ENCODE peak calls at places on chromosomes 6 and 20, in seven cellular contexts. One of them, this sample, is unnamed.

GRCh38 chr20:17615645-17616479 is 46.0 kb downstream of the DSTN start:
- DNase-seq in NB4: peak
- DNase-seq in cardiac muscle cell: no peak
- DNase-seq in esophagus squamous epithelium: no peak
- DNase-seq in epithelial cell of esophagus: no peak
- DNase-seq in testis: peak
- DNase-seq in fibroblast of lung: no peak
- DNase-seq in this sample: no peak

GRCh38 chr6:19394051-19394450 is 443.1 kb upstream of the ID4 start:
- DNase-seq in NB4: no peak
- DNase-seq in cardiac muscle cell: no peak
- DNase-seq in esophagus squamous epithelium: no peak
- DNase-seq in epithelial cell of esophagus: no peak
- DNase-seq in testis: no peak
- DNase-seq in fibroblast of lung: no peak
- DNase-seq in this sample: no peak

GRCh38 chr20:25309395-25310267 is 61.7 kb downstream of the PYGB start:
- DNase-seq in NB4: peak
- DNase-seq in cardiac muscle cell: peak
- DNase-seq in esophagus squamous epithelium: no peak
- DNase-seq in epithelial cell of esophagus: peak
- DNase-seq in testis: no peak
- DNase-seq in fibroblast of lung: peak
- DNase-seq in this sample: no peak

GRCh38 chr6:151961809-151962208 is 154.3 kb downstream of the ESR1 start:
- DNase-seq in NB4: no peak
- DNase-seq in cardiac muscle cell: no peak
- DNase-seq in esophagus squamous epithelium: no peak
- DNase-seq in epithelial cell of esophagus: peak
- DNase-seq in testis: no peak
- DNase-seq in fibroblast of lung: no peak
- DNase-seq in this sample: no peak

GRCh38 chr20:58327211-58327610 is 17.7 kb downstream of the RAB22A start:
- DNase-seq in NB4: peak
- DNase-seq in cardiac muscle cell: peak
- DNase-seq in esophagus squamous epithelium: no peak
- DNase-seq in epithelial cell of esophagus: no peak
- DNase-seq in testis: peak
- DNase-seq in fibroblast of lung: no peak
- DNase-seq in this sample: no peak

GRCh38 chr6:100339574-100340255 is 125.0 kb downstream of the SIM1 start:
- DNase-seq in NB4: no peak
- DNase-seq in cardiac muscle cell: no peak
- DNase-seq in esophagus squamous epithelium: no peak
- DNase-seq in epithelial cell of esophagus: peak
- DNase-seq in testis: no peak
- DNase-seq in fibroblast of lung: no peak
- DNase-seq in this sample: no peak

GRCh38 chr6:159126590-159126989 is 42.6 kb upstream of the FNDC1 start:
- DNase-seq in NB4: no peak
- DNase-seq in cardiac muscle cell: no peak
- DNase-seq in esophagus squamous epithelium: no peak
- DNase-seq in epithelial cell of esophagus: no peak
- DNase-seq in testis: peak
- DNase-seq in fibroblast of lung: no peak
- DNase-seq in this sample: peak

GRCh38 chr6:77463308-77463880 is at the start of gene HTR1B:
- DNase-seq in NB4: no peak
- DNase-seq in cardiac muscle cell: peak
- DNase-seq in esophagus squamous epithelium: no peak
- DNase-seq in epithelial cell of esophagus: peak
- DNase-seq in testis: peak
- DNase-seq in fibroblast of lung: no peak
- DNase-seq in this sample: no peak

GRCh38 chr6:32213649-32214048 is 10.2 kb downstream of the NOTCH4 start:
- DNase-seq in NB4: no peak
- DNase-seq in cardiac muscle cell: no peak
- DNase-seq in esophagus squamous epithelium: no peak
- DNase-seq in epithelial cell of esophagus: no peak
- DNase-seq in testis: no peak
- DNase-seq in fibroblast of lung: no peak
- DNase-seq in this sample: no peak

GRCh38 chr6:110547266-110547964 is 71.0 kb upstream of the SLC22A16 start:
- DNase-seq in NB4: no peak
- DNase-seq in cardiac muscle cell: no peak
- DNase-seq in esophagus squamous epithelium: no peak
- DNase-seq in epithelial cell of esophagus: peak
- DNase-seq in testis: peak
- DNase-seq in fibroblast of lung: no peak
- DNase-seq in this sample: no peak

GRCh38 chr6:107171513-107171912 is 56.2 kb upstream of the BEND3 start:
- DNase-seq in NB4: no peak
- DNase-seq in cardiac muscle cell: no peak
- DNase-seq in esophagus squamous epithelium: no peak
- DNase-seq in epithelial cell of esophagus: no peak
- DNase-seq in testis: no peak
- DNase-seq in fibroblast of lung: no peak
- DNase-seq in this sample: no peak

GRCh38 chr6:168035661-168036616 is 38.5 kb downstream of the KIF25 start:
- DNase-seq in NB4: no peak
- DNase-seq in cardiac muscle cell: peak
- DNase-seq in esophagus squamous epithelium: no peak
- DNase-seq in epithelial cell of esophagus: peak
- DNase-seq in testis: no peak
- DNase-seq in fibroblast of lung: peak
- DNase-seq in this sample: peak

GRCh38 chr20:38747495-38748096 is 664 bp upstream of the ACTR5 start:
- DNase-seq in NB4: no peak
- DNase-seq in cardiac muscle cell: no peak
- DNase-seq in esophagus squamous epithelium: no peak
- DNase-seq in epithelial cell of esophagus: no peak
- DNase-seq in testis: no peak
- DNase-seq in fibroblast of lung: no peak
- DNase-seq in this sample: no peak

GRCh38 chr6:90003069-90003800 is 109.0 kb downstream of the GJA10 start:
- DNase-seq in NB4: no peak
- DNase-seq in cardiac muscle cell: no peak
- DNase-seq in esophagus squamous epithelium: no peak
- DNase-seq in epithelial cell of esophagus: peak
- DNase-seq in testis: no peak
- DNase-seq in fibroblast of lung: no peak
- DNase-seq in this sample: no peak

GRCh38 chr6:13355969-13356368 is 27.6 kb upstream of the TBC1D7 start:
- DNase-seq in NB4: no peak
- DNase-seq in cardiac muscle cell: no peak
- DNase-seq in esophagus squamous epithelium: no peak
- DNase-seq in epithelial cell of esophagus: peak
- DNase-seq in testis: no peak
- DNase-seq in fibroblast of lung: no peak
- DNase-seq in this sample: no peak
- H3K4me3 ChIP-seq in NB4: no peak
- H3K4me3 ChIP-seq in cardiac muscle cell: no peak
- H3K4me3 ChIP-seq in esophagus squamous epithelium: no peak
- H3K4me3 ChIP-seq in epithelial cell of esophagus: no peak
- H3K4me3 ChIP-seq in testis: no peak
- H3K4me3 ChIP-seq in fibroblast of lung: no peak
- H3K4me3 ChIP-seq in this sample: no peak

DNA sequence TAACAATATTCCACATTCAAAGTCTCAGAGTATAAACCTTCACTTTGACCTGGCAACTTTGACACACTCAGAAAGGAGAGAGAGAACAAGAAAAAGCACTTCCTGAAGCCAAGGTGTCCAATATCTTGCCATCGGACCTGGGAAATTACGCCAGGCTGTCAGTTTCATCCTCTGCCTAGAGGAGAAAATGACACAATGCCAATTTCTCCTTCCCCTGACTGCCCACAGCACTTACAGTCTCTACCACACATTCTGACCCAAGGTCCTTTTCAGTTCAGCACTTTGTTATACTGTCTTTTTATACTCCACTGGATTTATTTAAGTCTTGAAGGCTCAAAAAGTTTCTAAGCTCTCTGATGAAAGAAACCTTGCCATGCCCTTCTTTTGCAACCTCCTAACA is 250.4 kb downstream of the GMPR start:
- DNase-seq in NB4: no peak
- DNase-seq in cardiac muscle cell: no peak
- DNase-seq in esophagus squamous epithelium: no peak
- DNase-seq in epithelial cell of esophagus: no peak
- DNase-seq in testis: no peak
- DNase-seq in fibroblast of lung: no peak
- DNase-seq in this sample: no peak
- H3K4me3 ChIP-seq in NB4: no peak
- H3K4me3 ChIP-seq in cardiac muscle cell: no peak
- H3K4me3 ChIP-seq in esophagus squamous epithelium: no peak
- H3K4me3 ChIP-seq in epithelial cell of esophagus: no peak
- H3K4me3 ChIP-seq in testis: no peak
- H3K4me3 ChIP-seq in fibroblast of lung: no peak
- H3K4me3 ChIP-seq in this sample: no peak

DNA sequence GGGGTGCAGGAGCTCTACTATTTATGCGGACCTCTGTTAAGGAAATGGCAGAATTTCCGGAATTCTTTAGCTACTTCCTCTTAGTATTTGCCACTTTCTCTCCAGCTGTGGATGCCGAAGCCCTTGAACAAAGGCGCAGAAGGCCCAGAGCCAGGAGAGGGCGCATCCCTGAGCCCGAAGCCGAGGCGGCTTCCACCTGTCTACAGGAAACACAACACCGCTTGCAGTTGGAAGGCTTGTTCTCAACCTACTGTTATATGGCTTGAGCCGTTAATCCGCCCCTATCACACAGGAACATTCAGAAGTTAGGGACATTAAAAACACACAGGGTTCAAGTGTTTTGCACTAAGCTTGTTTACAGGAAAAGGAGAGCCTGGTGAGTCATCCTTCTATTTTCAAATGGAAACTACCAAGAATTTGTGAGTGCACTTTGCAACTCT is 417.1 kb downstream of the BCKDHB start:
- DNase-seq in NB4: no peak
- DNase-seq in cardiac muscle cell: no peak
- DNase-seq in esophagus squamous epithelium: no peak
- DNase-seq in epithelial cell of esophagus: peak
- DNase-seq in testis: peak
- DNase-seq in fibroblast of lung: no peak
- DNase-seq in this sample: peak
- H3K4me3 ChIP-seq in NB4: no peak
- H3K4me3 ChIP-seq in cardiac muscle cell: no peak
- H3K4me3 ChIP-seq in esophagus squamous epithelium: no peak
- H3K4me3 ChIP-seq in epithelial cell of esophagus: no peak
- H3K4me3 ChIP-seq in testis: peak
- H3K4me3 ChIP-seq in fibroblast of lung: no peak
- H3K4me3 ChIP-seq in this sample: no peak

GRCh38 chr6:55869731-55870130 is 5.7 kb downstream of the BMP5 start:
- DNase-seq in NB4: no peak
- DNase-seq in cardiac muscle cell: no peak
- DNase-seq in esophagus squamous epithelium: no peak
- DNase-seq in epithelial cell of esophagus: no peak
- DNase-seq in testis: no peak
- DNase-seq in fibroblast of lung: no peak
- DNase-seq in this sample: no peak
- H3K4me3 ChIP-seq in NB4: no peak
- H3K4me3 ChIP-seq in cardiac muscle cell: peak
- H3K4me3 ChIP-seq in esophagus squamous epithelium: no peak
- H3K4me3 ChIP-seq in epithelial cell of esophagus: no peak
- H3K4me3 ChIP-seq in testis: no peak
- H3K4me3 ChIP-seq in fibroblast of lung: no peak
- H3K4me3 ChIP-seq in this sample: no peak